ENCODE peak calls at places on chromosomes 11 and 22, in four cellular contexts. H, D, Y and U are unnamed samples.
A peak's percentile ranks its signal among the peaks of the same experiment; 100 is the strongest.

GRCh38 chr11:126738632-126739031 is 261.9 kb downstream of the KIRREL3 start:
- DNase-seq in H (no peak), D (no peak), Y (no peak), U (no peak)

GRCh38 chr11:69352181-69352580 is 58.2 kb downstream of the MYEOV start:
- DNase-seq in H (peak; percentile 4), D (no peak), Y (no peak), U (no peak)

GRCh38 chr22:31646186-31647019 is 15.6 kb downstream of the PISD start:
- DNase-seq in H (no peak), D (peak; percentile 95), Y (no peak), U (no peak)

GRCh38 chr11:120388261-120388660 is 52.0 kb downstream of the ARHGEF12 start:
- DNase-seq in H (no peak), D (no peak), Y (no peak), U (no peak)

GRCh38 chr22:42613869-42614268 is 814 bp downstream of the POLDIP3 start:
- DNase-seq in H (no peak), D (no peak), Y (no peak), U (no peak)

GRCh38 chr11:90646266-90646665 is 423.4 kb upstream of the CHORDC1 start:
- DNase-seq in H (no peak), D (no peak), Y (no peak), U (no peak)

GRCh38 chr22:24465566-24465965 is 29.6 kb upstream of the UPB1 start:
- DNase-seq in H (no peak), D (peak; percentile 35), Y (no peak), U (no peak)

GRCh38 chr22:21102659-21103267 is 57.0 kb downstream of the LRRC74B start:
- DNase-seq in H (peak; percentile 68), D (peak; percentile 54), Y (peak; percentile 67), U (peak; percentile 87)

GRCh38 chr11:116466231-116466630 is 306.6 kb downstream of the BUD13 start:
- DNase-seq in H (no peak), D (no peak), Y (no peak), U (no peak)

GRCh38 chr22:20857247-20857643 is 1.4 kb downstream of the PI4KA start:
- DNase-seq in H (no peak), D (no peak), Y (no peak), U (no peak)

GRCh38 chr11:111911563-111912401 is at the start of gene CRYAB:
- DNase-seq in H (peak; percentile 39), D (peak; percentile 78), Y (peak; percentile 86), U (no peak)

GRCh38 chr11:58028687-58029411 is 1.9 kb upstream of the OR6Q1 start:
- DNase-seq in H (no peak), D (peak; percentile 71), Y (no peak), U (no peak)

GRCh38 chr11:24515632-24516031 is 18.8 kb downstream of the LUZP2 start:
- DNase-seq in H (no peak), D (no peak), Y (no peak), U (no peak)

GRCh38 chr11:88810420-88811097 is 255.2 kb downstream of the GRM5 start:
- DNase-seq in H (no peak), D (no peak), Y (no peak), U (no peak)

GRCh38 chr22:45740236-45740635 is 68.6 kb downstream of the ATXN10 start:
- DNase-seq in H (no peak), D (no peak), Y (no peak), U (no peak)

GRCh38 chr22:49972163-49973017 is 11.8 kb downstream of the PIM3 start:
- DNase-seq in H (peak; percentile 42), D (no peak), Y (peak; percentile 39), U (peak; percentile 18)

GRCh38 chr11:35330924-35331323 is 88.4 kb downstream of the SLC1A2 start:
- DNase-seq in H (no peak), D (no peak), Y (no peak), U (no peak)

GRCh38 chr11:125593113-125593761 is 585 bp downstream of the STT3A start:
- DNase-seq in H (no peak), D (peak; percentile 20), Y (no peak), U (no peak)

GRCh38 chr22:27372969-27373670 is 428.4 kb downstream of the MN1 start:
- DNase-seq in H (peak; percentile 65), D (no peak), Y (no peak), U (peak; percentile 57)

GRCh38 chr11:133832096-133833081 is 12.9 kb downstream of the SPATA19 start:
- DNase-seq in H (no peak), D (no peak), Y (no peak), U (no peak)

GRCh38 chr11:118056806-118057205 is 20.1 kb upstream of the TMPRSS4 start:
- DNase-seq in H (no peak), D (no peak), Y (no peak), U (no peak)

GRCh38 chr11:95085117-95085825 is 4.4 kb upstream of the ENDOD1 start:
- DNase-seq in H (no peak), D (no peak), Y (no peak), U (no peak)

GRCh38 chr11:75240381-75241035 is at the start of gene TPBGL:
- DNase-seq in H (peak; percentile 23), D (no peak), Y (peak; percentile 57), U (peak; percentile 64)

GRCh38 chr22:48663297-48663696 is 1164.4 kb downstream of the BRD1 start:
- DNase-seq in H (no peak), D (no peak), Y (no peak), U (no peak)

GRCh38 chr22:17368727-17369552 is at the start of gene CECR2:
- DNase-seq in H (no peak), D (peak; percentile 61), Y (peak; percentile 35), U (peak; percentile 33)

GRCh38 chr22:38921801-38922200 is 35.6 kb upstream of the APOBEC3A start:
- DNase-seq in H (no peak), D (no peak), Y (no peak), U (no peak)

GRCh38 chr11:41498726-41499125 is 39.3 kb upstream of the LRRC4C start:
- DNase-seq in H (no peak), D (no peak), Y (no peak), U (no peak)

GRCh38 chr22:42172385-42173172 is 42.0 kb upstream of the CYP2D6 start:
- DNase-seq in H (no peak), D (peak; percentile 37), Y (no peak), U (peak; percentile 64)

GRCh38 chr11:18203723-18204122 is 31.1 kb downstream of the MRGPRX4 start:
- DNase-seq in H (no peak), D (peak; percentile 22), Y (no peak), U (peak; percentile 16)

GRCh38 chr11:2850366-2850765 is 35.2 kb downstream of the CDKN1C start:
- DNase-seq in H (no peak), D (no peak), Y (no peak), U (no peak)
- H3K4me1 ChIP-seq in H (no peaks in the 10 kb centered on the region), D (no peaks in the 10 kb centered on the region), Y (no peaks in the 10 kb centered on the region), U (no peaks in the 10 kb centered on the region)

DNA sequence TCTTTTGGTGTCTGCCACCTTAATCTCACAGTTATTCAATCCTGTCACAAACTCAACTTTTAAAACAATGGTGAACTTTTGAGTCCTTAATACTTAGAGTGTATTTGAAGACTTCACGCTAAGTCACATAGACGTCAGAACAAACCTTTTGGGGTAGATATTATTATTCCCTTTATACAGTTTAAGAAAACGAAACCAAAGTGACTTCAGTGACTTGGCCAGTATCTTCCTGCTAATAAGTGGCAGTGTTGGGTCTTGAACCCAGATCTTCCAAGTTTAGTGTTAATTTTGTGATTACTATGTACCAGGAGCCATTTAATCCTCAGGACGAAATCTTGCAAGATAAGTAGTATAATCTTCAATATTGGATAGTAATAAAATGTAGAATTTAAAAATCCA is 694 bp downstream of the CEP295 start:
- DNase-seq in H (no peak), D (no peak), Y (no peak), U (no peak)
- H3K4me3 ChIP-seq in H (peak overlapping the region; percentile 74), D (peak overlapping the region; percentile 95), Y (peak overlapping the region; percentile 81), U (peak overlapping the region; percentile 94)

GRCh38 chr11:19918302-19919049 is 205.8 kb downstream of the NAV2 start:
- DNase-seq in H (no peak), D (no peak), Y (no peak), U (no peak)

GRCh38 chr11:19921976-19922688 is 209.5 kb downstream of the NAV2 start:
- DNase-seq in H (no peak), D (no peak), Y (no peak), U (no peak)

GRCh38 chr11:19920982-19921381 is 208.3 kb downstream of the NAV2 start:
- DNase-seq in H (no peak), D (no peak), Y (no peak), U (no peak)

GRCh38 chr11:19917069-19917468 is 204.4 kb downstream of the NAV2 start:
- DNase-seq in H (no peak), D (no peak), Y (no peak), U (no peak)

GRCh38 chr11:19919050-19919561 is 206.5 kb downstream of the NAV2 start:
- DNase-seq in H (peak; percentile 65), D (peak; percentile 96), Y (peak; percentile 26), U (no peak)
- H3K9me3 ChIP-seq in H (no peaks in the 10 kb centered on the region), D (no peaks in the 10 kb centered on the region), Y (no peaks in the 10 kb centered on the region), U (no peaks in the 10 kb centered on the region)

DNA sequence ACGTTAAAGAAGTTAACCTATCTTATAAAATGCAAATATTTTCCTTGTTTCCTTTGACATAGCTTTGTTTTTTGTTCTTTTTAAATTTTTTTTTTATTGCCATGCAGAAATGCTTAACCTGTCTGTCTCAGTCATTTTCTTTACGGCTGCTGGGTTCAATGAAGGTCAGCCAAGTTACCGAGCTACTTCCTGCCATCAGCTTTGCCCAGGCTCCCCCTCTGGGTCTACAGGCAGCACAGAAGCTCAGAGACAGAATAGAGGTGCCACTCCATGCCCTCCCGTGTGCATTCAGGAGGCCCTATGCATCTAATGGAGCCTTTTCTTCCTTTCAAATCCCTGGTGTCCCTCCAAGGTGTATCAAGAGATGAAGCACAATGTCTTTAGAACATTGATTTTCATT is 411.0 kb upstream of the NARS2 start:
- DNase-seq in H (no peak), D (no peak), Y (no peak), U (no peak)
- H3K4me1 ChIP-seq in H (no peaks in the 10 kb centered on the region), D (no peaks in the 10 kb centered on the region), Y (no peaks in the 10 kb centered on the region), U (peaks cover 23% of the 10 kb centered on the region)